ENCODE peak calls at places on chromosomes 3 and 15, in four cellular contexts. H, O, L and B are unnamed samples.

GRCh38 chr3:35733276-35733675 is 94.0 kb downstream of the ARPP21 start:
- DNase-seq in H (no peak), O (no peak), L (no peak), B (no peak)

GRCh38 chr3:135310317-135310716 is 515.3 kb downstream of the EPHB1 start:
- DNase-seq in H (peak), O (no peak), L (peak), B (no peak)

GRCh38 chr15:70290708-70291107 is 193.0 kb upstream of the TLE3 start:
- DNase-seq in H (no peak), O (no peak), L (no peak), B (no peak)

GRCh38 chr3:99084156-99084555 is 182.7 kb upstream of the DCBLD2 start:
- DNase-seq in H (no peak), O (no peak), L (no peak), B (no peak)

GRCh38 chr3:10553586-10554235 is 48.3 kb upstream of the ATP2B2 start:
- DNase-seq in H (peak), O (no peak), L (no peak), B (no peak)

GRCh38 chr15:59611277-59612260 is at the start of gene GCNT3:
- DNase-seq in H (no peak), O (peak), L (no peak), B (no peak)

GRCh38 chr3:183447206-183448001 is 19.0 kb upstream of the MCF2L2 start:
- DNase-seq in H (peak), O (peak), L (peak), B (peak)

GRCh38 chr3:189038773-189039720 is 132.7 kb upstream of the TPRG1 start:
- DNase-seq in H (no peak), O (no peak), L (no peak), B (no peak)

GRCh38 chr3:7368597-7368996 is 507.7 kb downstream of the GRM7 start:
- DNase-seq in H (no peak), O (no peak), L (no peak), B (peak)

GRCh38 chr3:30631237-30631961 is 25.0 kb downstream of the TGFBR2 start:
- DNase-seq in H (no peak), O (peak), L (no peak), B (no peak)

GRCh38 chr15:94666553-94666952 is 435.2 kb downstream of the MCTP2 start:
- DNase-seq in H (peak), O (peak), L (no peak), B (no peak)

GRCh38 chr3:32048487-32049174 is 57.8 kb upstream of the GPD1L start:
- DNase-seq in H (peak), O (no peak), L (no peak), B (no peak)

GRCh38 chr3:51083490-51083889 is 301.6 kb upstream of the MANF start:
- DNase-seq in H (no peak), O (no peak), L (no peak), B (no peak)

GRCh38 chr15:39181348-39181747 is 399.5 kb upstream of the THBS1 start:
- DNase-seq in H (no peak), O (no peak), L (no peak), B (no peak)

GRCh38 chr3:60651799-60652198 is 599.5 kb downstream of the FHIT start:
- DNase-seq in H (no peak), O (no peak), L (peak), B (no peak)

DNA sequence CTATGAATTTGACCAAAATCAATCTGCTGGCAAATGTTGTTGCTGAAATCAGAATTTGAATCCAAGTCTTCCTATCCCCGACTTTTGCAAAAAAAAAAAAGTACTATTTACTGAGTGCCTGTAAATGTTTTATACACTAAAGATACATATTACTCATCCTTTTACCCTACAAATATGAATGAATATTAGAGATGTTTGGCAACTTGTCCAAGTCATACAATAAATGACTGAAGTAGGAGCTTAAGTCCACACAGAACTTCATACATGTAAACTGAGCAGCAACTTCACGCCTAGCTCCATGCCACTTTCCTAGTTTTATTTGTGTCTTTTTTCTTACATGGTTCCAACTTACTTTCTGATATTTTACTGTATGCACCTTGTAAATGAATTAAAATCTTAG is 39.2 kb downstream of the PHC3 start:
- DNase-seq in H (no peak), O (no peak), L (no peak), B (no peak)
- TF ChIP-seq SIN3A in H (no peak), O (no peak), L (no peak), B (no peak)

GRCh38 chr3:23664459-23664858 is 141.3 kb upstream of the UBE2E1 start:
- DNase-seq in H (no peak), O (no peak), L (no peak), B (no peak)
- TF ChIP-seq NFIC in H (no peak), O (no peak), L (no peak), B (peak)

DNA sequence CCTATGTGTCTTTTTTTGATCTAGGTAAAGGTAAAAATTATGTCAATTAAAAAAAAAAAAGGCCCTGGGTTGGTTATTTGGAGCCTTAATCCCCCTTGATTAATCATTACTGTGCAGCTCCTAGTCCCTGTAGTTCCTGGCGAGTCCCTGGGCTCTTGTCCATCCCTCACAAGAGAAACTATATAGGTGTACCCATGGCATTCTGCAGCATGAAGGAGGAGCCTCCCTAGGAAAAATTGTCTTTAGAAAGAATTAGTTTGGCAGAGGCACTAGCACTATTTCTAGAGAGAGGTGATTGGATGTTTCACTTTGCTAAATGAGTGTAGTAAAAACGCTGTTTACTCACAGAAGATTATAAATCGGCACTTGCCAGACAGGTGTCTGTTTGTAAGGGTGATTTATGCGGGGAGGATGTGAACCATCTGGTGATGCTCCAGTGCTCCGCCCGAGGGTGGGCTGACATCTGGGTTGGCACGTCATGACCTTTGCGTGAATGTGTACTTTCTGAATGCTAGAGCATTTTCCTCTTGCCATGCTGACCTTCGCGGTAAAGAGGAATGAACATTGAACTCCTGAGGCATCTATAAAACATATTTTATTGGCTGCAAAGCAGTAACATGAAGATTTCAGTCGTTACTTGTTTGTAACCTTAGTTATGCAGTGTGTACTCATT is 12.6 kb downstream of the PLCL2 start:
- DNase-seq in H (no peak), O (no peak), L (peak), B (peak)
- TF ChIP-seq SIN3A in H (no peak), O (no peak), L (no peak), B (no peak)

DNA sequence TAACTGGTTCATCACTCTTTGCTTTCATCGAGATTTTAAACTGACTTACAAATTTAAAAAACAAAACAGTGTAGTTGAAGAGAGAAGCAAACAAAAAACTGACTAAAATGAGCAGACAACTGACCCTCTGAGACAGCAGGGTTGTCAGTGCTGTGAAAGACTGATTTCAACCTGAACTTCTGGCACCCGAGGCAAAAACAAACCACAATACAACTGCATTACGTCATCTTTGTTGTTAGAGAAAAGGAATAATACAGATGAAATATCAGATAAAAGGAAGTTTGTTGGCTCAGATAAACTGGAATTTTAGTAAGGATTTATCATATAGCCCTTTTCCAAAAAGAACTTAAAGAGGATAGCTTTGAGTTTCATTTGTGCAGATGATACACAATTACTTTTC is 51.1 kb downstream of the PARP15 start:
- DNase-seq in H (no peak), O (no peak), L (no peak), B (no peak)
- TF ChIP-seq NFIC in H (no peak), O (no peak), L (no peak), B (no peak)

GRCh38 chr3:85533586-85533985 is 574.8 kb downstream of the CADM2 start:
- DNase-seq in H (no peak), O (no peak), L (no peak), B (no peak)

GRCh38 chr3:85535517-85535916 is 576.7 kb downstream of the CADM2 start:
- DNase-seq in H (no peak), O (no peak), L (no peak), B (no peak)

DNA sequence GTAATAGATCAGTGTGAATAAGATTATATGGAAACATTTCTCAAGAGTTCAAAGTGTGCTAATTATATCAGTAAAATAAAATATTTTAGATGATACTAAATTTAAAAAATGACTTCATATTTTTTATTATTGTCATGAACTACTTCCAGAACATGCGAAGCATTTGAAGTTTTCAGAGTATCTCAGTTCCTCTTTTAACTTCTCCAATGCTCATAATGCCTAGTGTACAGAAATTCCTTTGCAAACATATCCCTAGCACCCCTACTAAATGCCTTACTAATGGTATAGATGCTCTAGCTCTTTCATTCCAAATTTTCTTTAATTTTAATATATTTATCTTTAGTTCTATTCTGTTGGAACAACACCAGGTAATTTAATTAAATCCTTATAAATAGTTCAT is 580.4 kb downstream of the CADM2 start:
- DNase-seq in H (no peak), O (no peak), L (no peak), B (no peak)
- TF ChIP-seq SIN3A in H (no peak), O (no peak), L (no peak), B (no peak)